ENCODE peak calls at places on chromosome 18, in five cellular contexts. F, Q, K, X and V are unnamed samples.

GRCh38 chr18:23966909-23967308 is 47.6 kb upstream of the TTC39C start:
- DNase-seq in Q (no peak), F (no peak), X (no peak), K (no peak), V (no peak)

GRCh38 chr18:57077786-57078552 is 68.9 kb upstream of the BOD1L2 start:
- DNase-seq in X (no peak), Q (peak), K (no peak), F (no peak), V (no peak)

GRCh38 chr18:46338213-46338612 is 234.0 kb downstream of the HAUS1 start:
- DNase-seq in Q (no peak), K (no peak), F (no peak), X (no peak), V (peak)

GRCh38 chr18:63022429-63023022 is 297.0 kb downstream of the BCL2 start:
- DNase-seq in K (no peak), F (no peak), X (no peak), Q (peak), V (peak)

GRCh38 chr18:61635901-61636528 is 256.8 kb downstream of the RNF152 start:
- DNase-seq in K (peak), Q (peak), X (peak), F (peak), V (peak)

GRCh38 chr18:51163543-51163942 is 33.9 kb downstream of the MEX3C start:
- DNase-seq in X (no peak), Q (no peak), F (no peak), K (no peak), V (no peak)

GRCh38 chr18:156514-157230 is 1.7 kb upstream of the USP14 start:
- DNase-seq in X (no peak), Q (no peak), K (no peak), F (no peak), V (no peak)

GRCh38 chr18:49002881-49003280 is 52.1 kb upstream of the SMAD7 start:
- DNase-seq in Q (no peak), X (no peak), K (no peak), F (no peak), V (no peak)

GRCh38 chr18:45998244-45998643 is 31.1 kb upstream of the EPG5 start:
- DNase-seq in X (no peak), F (no peak), Q (no peak), K (no peak), V (peak)

GRCh38 chr18:9104244-9104901 is 1.9 kb downstream of the NDUFV2 start:
- DNase-seq in F (no peak), K (no peak), X (no peak), Q (no peak), V (no peak)

GRCh38 chr18:681985-682384 is 24.5 kb downstream of the TYMS start:
- DNase-seq in F (no peak), Q (no peak), K (no peak), X (no peak), V (no peak)

GRCh38 chr18:56702946-56703345 is 51.8 kb downstream of the WDR7 start:
- DNase-seq in Q (no peak), F (peak), X (peak), K (peak), V (peak)

GRCh38 chr18:73614812-73615211 is 532.8 kb downstream of the FBXO15 start:
- DNase-seq in Q (no peak), F (peak), K (peak), X (no peak), V (no peak)

GRCh38 chr18:44079602-44080001 is 601.1 kb upstream of the SETBP1 start:
- DNase-seq in F (peak), Q (no peak), K (peak), X (no peak), V (no peak)

GRCh38 chr18:47149457-47150028 is 757 bp downstream of the HDHD2 start:
- DNase-seq in Q (no peak), F (no peak), X (no peak), K (peak), V (peak)

GRCh38 chr18:12278153-12278764 is 24.1 kb downstream of the CIDEA start:
- DNase-seq in F (no peak), X (no peak), Q (peak), K (peak), V (peak)

GRCh38 chr18:77207540-77207939 is 42.1 kb upstream of the GALR1 start:
- DNase-seq in X (no peak), K (peak), Q (peak), F (peak), V (peak)

GRCh38 chr18:5720132-5720531 is 175.2 kb downstream of the TMEM200C start:
- DNase-seq in X (no peak), Q (no peak), F (no peak), K (no peak), V (no peak)

GRCh38 chr18:11497585-11497984 is 111.8 kb upstream of the SLC35G4 start:
- DNase-seq in K (peak), X (no peak), Q (no peak), F (peak), V (no peak)

GRCh38 chr18:10852610-10853303 is 296.6 kb downstream of the PIEZO2 start:
- DNase-seq in Q (no peak), F (no peak), X (no peak), K (no peak), V (no peak)

GRCh38 chr18:74333091-74333490 is 17.5 kb downstream of the C18orf63 start:
- DNase-seq in X (no peak), F (no peak), Q (no peak), K (no peak), V (no peak)

DNA sequence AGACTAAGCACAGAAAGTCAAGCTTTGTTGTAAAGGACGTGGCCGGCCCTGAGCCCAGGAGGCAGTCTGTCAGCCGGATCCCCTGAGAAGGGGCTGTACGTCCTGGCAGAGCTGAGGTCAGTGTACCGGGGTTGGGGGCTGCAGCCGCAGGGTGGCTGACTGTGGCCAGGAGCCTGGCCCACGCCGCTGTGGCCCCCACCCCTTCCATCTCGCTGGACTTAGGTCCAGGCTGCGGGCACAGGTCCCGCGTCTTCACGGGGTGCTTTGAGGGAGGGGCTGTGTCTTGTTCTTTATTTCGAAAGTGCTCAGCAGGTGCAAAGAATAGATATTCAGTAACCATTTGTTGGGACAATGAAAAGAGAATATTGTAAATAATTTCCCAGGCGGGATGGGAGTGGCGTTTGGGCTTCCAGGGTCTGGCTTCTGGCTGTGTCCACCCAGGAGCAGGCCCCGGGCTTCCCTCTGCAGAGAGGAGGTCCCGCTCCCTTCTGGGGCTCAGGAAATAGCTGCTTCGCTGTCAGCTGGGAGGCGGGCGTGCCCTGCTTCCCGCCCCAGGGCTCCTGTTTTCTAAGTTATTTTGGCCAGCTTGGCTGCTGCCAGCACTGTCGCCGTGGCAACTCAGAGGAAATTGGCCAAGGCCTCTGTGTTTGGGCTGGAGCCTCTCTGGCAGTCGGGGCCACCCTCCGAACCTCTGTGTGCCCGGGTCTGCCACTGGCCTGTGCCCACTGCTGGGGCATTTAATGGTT is 7.4 kb downstream of the NFATC1 start:
- DNase-seq in K (no peak), Q (no peak), X (no peak), F (no peak), V (no peak)
- H4K8ac ChIP-seq in K (no peak), Q (no peak), X (no peak), F (no peak), V (no peak)

GRCh38 chr18:79460445-79461300 is 64.9 kb downstream of the NFATC1 start:
- DNase-seq in X (no peak), K (peak), Q (no peak), F (no peak), V (no peak)

GRCh38 chr18:79466591-79466990 is 70.9 kb downstream of the NFATC1 start:
- DNase-seq in Q (no peak), K (no peak), F (no peak), X (no peak), V (no peak)

GRCh38 chr18:79461627-79462026 is 65.9 kb downstream of the NFATC1 start:
- DNase-seq in X (no peak), F (no peak), Q (no peak), K (no peak), V (no peak)

GRCh38 chr18:79465392-79465991 is 69.8 kb downstream of the NFATC1 start:
- DNase-seq in F (no peak), X (peak), Q (peak), K (no peak), V (peak)

GRCh38 chr18:79463424-79463960 is 67.8 kb downstream of the NFATC1 start:
- DNase-seq in K (no peak), X (no peak), F (no peak), Q (no peak), V (no peak)
- H4K8ac ChIP-seq in K (no peak), X (no peak), F (no peak), Q (no peak), V (no peak)

GRCh38 chr18:32749809-32750208 is 23.0 kb downstream of the KLHL14 start:
- DNase-seq in X (no peak), F (no peak), K (no peak), Q (no peak), V (no peak)
- H4K8ac ChIP-seq in X (no peak), F (no peak), K (no peak), Q (no peak), V (no peak)

GRCh38 chr18:52813637-52814416 is 473.8 kb downstream of the DCC start:
- DNase-seq in F (no peak), K (no peak), Q (no peak), X (no peak), V (no peak)
- H4K8ac ChIP-seq in F (no peak), K (no peak), Q (no peak), X (no peak), V (no peak)

GRCh38 chr18:25923193-25923592 is 167.2 kb downstream of the SS18 start:
- DNase-seq in F (no peak), K (no peak), Q (no peak), X (no peak), V (no peak)

GRCh38 chr18:25927830-25928229 is 162.6 kb downstream of the SS18 start:
- DNase-seq in Q (no peak), K (no peak), X (no peak), F (no peak), V (no peak)

GRCh38 chr18:25915907-25916306 is 174.5 kb downstream of the SS18 start:
- DNase-seq in X (no peak), Q (no peak), K (no peak), F (no peak), V (peak)

GRCh38 chr18:25921677-25922421 is 168.6 kb downstream of the SS18 start:
- DNase-seq in Q (peak), K (peak), F (peak), X (no peak), V (peak)
- H4K8ac ChIP-seq in Q (no peak), K (no peak), F (no peak), X (no peak), V (no peak)